ENCODE peak calls at places on chromosomes 2 and 18, in eight cellular contexts. One of them, this sample, is unnamed.

GRCh38 chr2:50649626-50650397 is 382.1 kb downstream of the NRXN1 start:
- DNase-seq in GM12865: no peak
- DNase-seq in RCC 7860: no peak
- DNase-seq in glomerular endothelial cell: no peak
- DNase-seq in A549: no peak
- DNase-seq in 8988T: no peak
- DNase-seq in LHCN-M2: no peak
- DNase-seq in neural progenitor cell: no peak
- DNase-seq in this sample: no peak

GRCh38 chr2:196537311-196537710 is 102.2 kb upstream of the CCDC150 start:
- DNase-seq in GM12865: no peak
- DNase-seq in RCC 7860: no peak
- DNase-seq in glomerular endothelial cell: no peak
- DNase-seq in A549: no peak
- DNase-seq in 8988T: no peak
- DNase-seq in LHCN-M2: no peak
- DNase-seq in neural progenitor cell: no peak
- DNase-seq in this sample: no peak

GRCh38 chr2:236749346-236749745 is 179.7 kb downstream of the ACKR3 start:
- DNase-seq in GM12865: no peak
- DNase-seq in RCC 7860: peak; percentile 89
- DNase-seq in glomerular endothelial cell: no peak
- DNase-seq in A549: no peak
- DNase-seq in 8988T: no peak
- DNase-seq in LHCN-M2: peak; percentile 92
- DNase-seq in neural progenitor cell: no peak
- DNase-seq in this sample: no peak

GRCh38 chr2:74525717-74526648 is at the start of gene DQX1:
- DNase-seq in GM12865: peak; percentile 75
- DNase-seq in RCC 7860: peak; percentile 8
- DNase-seq in glomerular endothelial cell: no peak
- DNase-seq in A549: peak; percentile 77
- DNase-seq in 8988T: peak; percentile 75
- DNase-seq in LHCN-M2: no peak
- DNase-seq in neural progenitor cell: peak; percentile 44
- DNase-seq in this sample: no peak

GRCh38 chr2:42185200-42185921 is 16.2 kb downstream of the EML4 start:
- DNase-seq in GM12865: no peak
- DNase-seq in RCC 7860: no peak
- DNase-seq in glomerular endothelial cell: no peak
- DNase-seq in A549: no peak
- DNase-seq in 8988T: no peak
- DNase-seq in LHCN-M2: no peak
- DNase-seq in neural progenitor cell: no peak
- DNase-seq in this sample: no peak

GRCh38 chr2:213252206-213252605 is 32.1 kb upstream of the SPAG16 start:
- DNase-seq in GM12865: no peak
- DNase-seq in RCC 7860: no peak
- DNase-seq in glomerular endothelial cell: no peak
- DNase-seq in A549: no peak
- DNase-seq in 8988T: no peak
- DNase-seq in LHCN-M2: no peak
- DNase-seq in neural progenitor cell: peak; percentile 50
- DNase-seq in this sample: no peak

GRCh38 chr18:3148930-3149535 is 70.7 kb downstream of the MYOM1 start:
- DNase-seq in GM12865: no peak
- DNase-seq in RCC 7860: no peak
- DNase-seq in glomerular endothelial cell: no peak
- DNase-seq in A549: no peak
- DNase-seq in 8988T: no peak
- DNase-seq in LHCN-M2: peak; percentile 73
- DNase-seq in neural progenitor cell: no peak
- DNase-seq in this sample: no peak

GRCh38 chr2:9178905-9179571 is 27.6 kb upstream of the ASAP2 start:
- DNase-seq in GM12865: peak; percentile 57
- DNase-seq in RCC 7860: peak; percentile 80
- DNase-seq in glomerular endothelial cell: peak; percentile 42
- DNase-seq in A549: peak; percentile 26
- DNase-seq in 8988T: no peak
- DNase-seq in LHCN-M2: peak; percentile 87
- DNase-seq in neural progenitor cell: no peak
- DNase-seq in this sample: no peak

GRCh38 chr2:174771631-174772491 is 7.6 kb upstream of the CHRNA1 start:
- DNase-seq in GM12865: peak; percentile 66
- DNase-seq in RCC 7860: peak; percentile 58
- DNase-seq in glomerular endothelial cell: no peak
- DNase-seq in A549: peak; percentile 70
- DNase-seq in 8988T: peak; percentile 73
- DNase-seq in LHCN-M2: peak; percentile 82
- DNase-seq in neural progenitor cell: peak; percentile 93
- DNase-seq in this sample: peak; percentile 51

GRCh38 chr2:205017912-205018311 is 472.6 kb downstream of the PARD3B start:
- DNase-seq in GM12865: no peak
- DNase-seq in RCC 7860: no peak
- DNase-seq in glomerular endothelial cell: no peak
- DNase-seq in A549: no peak
- DNase-seq in 8988T: no peak
- DNase-seq in LHCN-M2: no peak
- DNase-seq in neural progenitor cell: no peak
- DNase-seq in this sample: no peak

GRCh38 chr2:241558532-241559488 is at the start of gene BOK:
- DNase-seq in GM12865: no peak
- DNase-seq in RCC 7860: peak; percentile 52
- DNase-seq in glomerular endothelial cell: no peak
- DNase-seq in A549: peak; percentile 84
- DNase-seq in 8988T: peak; percentile 93
- DNase-seq in LHCN-M2: peak; percentile 82
- DNase-seq in neural progenitor cell: peak; percentile 81
- DNase-seq in this sample: no peak

GRCh38 chr18:12657048-12657848 is 659 bp downstream of the SPIRE1 start:
- DNase-seq in GM12865: peak; percentile 40
- DNase-seq in RCC 7860: no peak
- DNase-seq in glomerular endothelial cell: no peak
- DNase-seq in A549: peak; percentile 13
- DNase-seq in 8988T: peak; percentile 59
- DNase-seq in LHCN-M2: peak; percentile 31
- DNase-seq in neural progenitor cell: peak; percentile 68
- DNase-seq in this sample: no peak

GRCh38 chr18:58993260-58993659 is 128.6 kb downstream of the ZNF532 start:
- DNase-seq in GM12865: no peak
- DNase-seq in RCC 7860: peak; percentile 77
- DNase-seq in glomerular endothelial cell: peak; percentile 80
- DNase-seq in A549: peak; percentile 83
- DNase-seq in 8988T: no peak
- DNase-seq in LHCN-M2: peak; percentile 86
- DNase-seq in neural progenitor cell: no peak
- DNase-seq in this sample: no peak

GRCh38 chr2:127408004-127408806 is 10.0 kb upstream of the PROC start:
- DNase-seq in GM12865: peak; percentile 62
- DNase-seq in RCC 7860: peak; percentile 84
- DNase-seq in glomerular endothelial cell: no peak
- DNase-seq in A549: peak; percentile 92
- DNase-seq in 8988T: peak; percentile 93
- DNase-seq in LHCN-M2: peak; percentile 86
- DNase-seq in neural progenitor cell: peak; percentile 93
- DNase-seq in this sample: peak; percentile 85

GRCh38 chr2:9162841-9163240 is 43.8 kb upstream of the ASAP2 start:
- DNase-seq in GM12865: no peak
- DNase-seq in RCC 7860: no peak
- DNase-seq in glomerular endothelial cell: no peak
- DNase-seq in A549: no peak
- DNase-seq in 8988T: no peak
- DNase-seq in LHCN-M2: no peak
- DNase-seq in neural progenitor cell: no peak
- DNase-seq in this sample: no peak

GRCh38 chr2:180033993-180034894 is 27.1 kb upstream of the CWC22 start:
- DNase-seq in GM12865: no peak
- DNase-seq in RCC 7860: no peak
- DNase-seq in glomerular endothelial cell: no peak
- DNase-seq in A549: no peak
- DNase-seq in 8988T: no peak
- DNase-seq in LHCN-M2: peak; percentile 72
- DNase-seq in neural progenitor cell: peak; percentile 45
- DNase-seq in this sample: no peak

GRCh38 chr2:48566582-48566981 is 36.6 kb downstream of the STON1 start:
- DNase-seq in GM12865: no peak
- DNase-seq in RCC 7860: no peak
- DNase-seq in glomerular endothelial cell: no peak
- DNase-seq in A549: peak; percentile 47
- DNase-seq in 8988T: no peak
- DNase-seq in LHCN-M2: peak; percentile 6
- DNase-seq in neural progenitor cell: peak; percentile 35
- DNase-seq in this sample: no peak

GRCh38 chr2:13901526-13901925 is 731.0 kb upstream of the LRATD1 start:
- DNase-seq in GM12865: no peak
- DNase-seq in RCC 7860: no peak
- DNase-seq in glomerular endothelial cell: no peak
- DNase-seq in A549: no peak
- DNase-seq in 8988T: no peak
- DNase-seq in LHCN-M2: no peak
- DNase-seq in neural progenitor cell: no peak
- DNase-seq in this sample: no peak

GRCh38 chr2:136765736-136766323 is 485 bp downstream of the THSD7B start:
- DNase-seq in GM12865: no peak
- DNase-seq in RCC 7860: no peak
- DNase-seq in glomerular endothelial cell: no peak
- DNase-seq in A549: no peak
- DNase-seq in 8988T: no peak
- DNase-seq in LHCN-M2: no peak
- DNase-seq in neural progenitor cell: peak; percentile 47
- DNase-seq in this sample: no peak

GRCh38 chr2:30522421-30522820 is 75.4 kb downstream of the LCLAT1 start:
- DNase-seq in GM12865: no peak
- DNase-seq in RCC 7860: no peak
- DNase-seq in glomerular endothelial cell: no peak
- DNase-seq in A549: no peak
- DNase-seq in 8988T: no peak
- DNase-seq in LHCN-M2: no peak
- DNase-seq in neural progenitor cell: no peak
- DNase-seq in this sample: no peak

GRCh38 chr18:1663879-1664705 is 759.4 kb downstream of the ADCYAP1 start:
- DNase-seq in GM12865: peak; percentile 51
- DNase-seq in RCC 7860: peak; percentile 8
- DNase-seq in glomerular endothelial cell: peak; percentile 16
- DNase-seq in A549: peak; percentile 44
- DNase-seq in 8988T: no peak
- DNase-seq in LHCN-M2: no peak
- DNase-seq in neural progenitor cell: peak; percentile 83
- DNase-seq in this sample: no peak